ENCODE peak calls at places on chromosomes 4 and X, in seven cellular contexts. One of them, this sample, is unnamed.

GRCh38 chr4:107276052-107276451 is 239.9 kb upstream of the DKK2 start:
- DNase-seq in stomach: no peak
- DNase-seq in sigmoid colon: no peak
- DNase-seq in cardiac muscle cell: no peak
- DNase-seq in SJSA1: no peak
- DNase-seq in neural progenitor cell: no peak
- DNase-seq in MM.1S: no peak
- DNase-seq in this sample: no peak

GRCh38 chrX:109619816-109620215 is 5.2 kb downstream of the KCNE5 start:
- DNase-seq in SJSA1: no peak
- DNase-seq in stomach: no peak
- DNase-seq in cardiac muscle cell: no peak
- DNase-seq in MM.1S: peak; percentile 13
- DNase-seq in sigmoid colon: no peak
- DNase-seq in neural progenitor cell: no peak
- DNase-seq in this sample: no peak

GRCh38 chrX:129754266-129755024 is 15.7 kb downstream of the XPNPEP2 start:
- DNase-seq in neural progenitor cell: peak; percentile 46
- DNase-seq in stomach: no peak
- DNase-seq in cardiac muscle cell: no peak
- DNase-seq in sigmoid colon: no peak
- DNase-seq in MM.1S: no peak
- DNase-seq in SJSA1: no peak
- DNase-seq in this sample: no peak

GRCh38 chr4:140952709-140953108 is 180.6 kb downstream of the RNF150 start:
- DNase-seq in sigmoid colon: no peak
- DNase-seq in MM.1S: no peak
- DNase-seq in neural progenitor cell: no peak
- DNase-seq in SJSA1: no peak
- DNase-seq in stomach: no peak
- DNase-seq in cardiac muscle cell: peak; percentile 70
- DNase-seq in this sample: no peak

GRCh38 chrX:120301960-120302359 is 9.3 kb downstream of the TMEM255A start:
- DNase-seq in MM.1S: peak; percentile 44
- DNase-seq in cardiac muscle cell: no peak
- DNase-seq in stomach: no peak
- DNase-seq in SJSA1: no peak
- DNase-seq in sigmoid colon: no peak
- DNase-seq in neural progenitor cell: no peak
- DNase-seq in this sample: no peak

GRCh38 chrX:10327651-10328050 is 170.9 kb downstream of the CLCN4 start:
- DNase-seq in SJSA1: peak; percentile 33
- DNase-seq in cardiac muscle cell: no peak
- DNase-seq in neural progenitor cell: peak; percentile 12
- DNase-seq in stomach: no peak
- DNase-seq in MM.1S: no peak
- DNase-seq in sigmoid colon: no peak
- DNase-seq in this sample: no peak

GRCh38 chr4:10783351-10783750 is 98.8 kb upstream of the CLNK start:
- DNase-seq in cardiac muscle cell: peak; percentile 49
- DNase-seq in SJSA1: no peak
- DNase-seq in neural progenitor cell: no peak
- DNase-seq in MM.1S: no peak
- DNase-seq in sigmoid colon: no peak
- DNase-seq in stomach: no peak
- DNase-seq in this sample: no peak

GRCh38 chr4:177119021-177119461 is 190.6 kb upstream of the NEIL3 start:
- DNase-seq in cardiac muscle cell: peak; percentile 65
- DNase-seq in stomach: no peak
- DNase-seq in sigmoid colon: no peak
- DNase-seq in neural progenitor cell: no peak
- DNase-seq in SJSA1: no peak
- DNase-seq in MM.1S: no peak
- DNase-seq in this sample: no peak

GRCh38 chrX:41137589-41137988 is 52.3 kb downstream of the USP9X start:
- DNase-seq in MM.1S: peak; percentile 15
- DNase-seq in SJSA1: no peak
- DNase-seq in neural progenitor cell: no peak
- DNase-seq in stomach: no peak
- DNase-seq in sigmoid colon: no peak
- DNase-seq in cardiac muscle cell: no peak
- DNase-seq in this sample: no peak

GRCh38 chrX:48025561-48025960 is 18.8 kb downstream of the SPACA5 start:
- DNase-seq in stomach: peak; percentile 43
- DNase-seq in neural progenitor cell: peak; percentile 71
- DNase-seq in cardiac muscle cell: peak; percentile 71
- DNase-seq in sigmoid colon: no peak
- DNase-seq in SJSA1: no peak
- DNase-seq in MM.1S: peak; percentile 58
- DNase-seq in this sample: no peak

GRCh38 chr4:54036184-54036583 is 28.2 kb downstream of the CHIC2 start:
- DNase-seq in neural progenitor cell: no peak
- DNase-seq in SJSA1: no peak
- DNase-seq in sigmoid colon: peak; percentile 64
- DNase-seq in MM.1S: no peak
- DNase-seq in stomach: no peak
- DNase-seq in cardiac muscle cell: no peak
- DNase-seq in this sample: no peak

GRCh38 chrX:142998447-142999208 is 27.1 kb upstream of the SPANXN4 start:
- DNase-seq in SJSA1: no peak
- DNase-seq in cardiac muscle cell: peak; percentile 13
- DNase-seq in stomach: no peak
- DNase-seq in sigmoid colon: no peak
- DNase-seq in neural progenitor cell: no peak
- DNase-seq in MM.1S: no peak
- DNase-seq in this sample: no peak

GRCh38 chr4:89563431-89563830 is 255.8 kb upstream of the GPRIN3 start:
- DNase-seq in neural progenitor cell: no peak
- DNase-seq in cardiac muscle cell: no peak
- DNase-seq in sigmoid colon: no peak
- DNase-seq in stomach: no peak
- DNase-seq in SJSA1: no peak
- DNase-seq in MM.1S: no peak
- DNase-seq in this sample: no peak

GRCh38 chrX:147183161-147183560 is 368.6 kb upstream of the CXorf51A start:
- DNase-seq in sigmoid colon: no peak
- DNase-seq in MM.1S: no peak
- DNase-seq in stomach: no peak
- DNase-seq in SJSA1: no peak
- DNase-seq in neural progenitor cell: no peak
- DNase-seq in cardiac muscle cell: no peak
- DNase-seq in this sample: no peak

GRCh38 chr4:95857761-95858160 is 17.9 kb downstream of the PDHA2 start:
- DNase-seq in MM.1S: no peak
- DNase-seq in stomach: no peak
- DNase-seq in cardiac muscle cell: peak; percentile 30
- DNase-seq in sigmoid colon: no peak
- DNase-seq in SJSA1: no peak
- DNase-seq in neural progenitor cell: no peak
- DNase-seq in this sample: no peak

GRCh38 chr4:159390648-159391047 is 287.8 kb downstream of the RAPGEF2 start:
- DNase-seq in MM.1S: no peak
- DNase-seq in stomach: no peak
- DNase-seq in neural progenitor cell: no peak
- DNase-seq in SJSA1: peak; percentile 97
- DNase-seq in sigmoid colon: no peak
- DNase-seq in cardiac muscle cell: peak; percentile 96
- DNase-seq in this sample: no peak

GRCh38 chrX:100743009-100743615 is 11.2 kb upstream of the SYTL4 start:
- DNase-seq in MM.1S: no peak
- DNase-seq in stomach: no peak
- DNase-seq in SJSA1: no peak
- DNase-seq in sigmoid colon: no peak
- DNase-seq in neural progenitor cell: no peak
- DNase-seq in cardiac muscle cell: peak; percentile 76
- DNase-seq in this sample: no peak

GRCh38 chr4:113686950-113687718 is 74.4 kb downstream of the CAMK2D start:
- DNase-seq in sigmoid colon: no peak
- DNase-seq in stomach: no peak
- DNase-seq in MM.1S: no peak
- DNase-seq in neural progenitor cell: no peak
- DNase-seq in SJSA1: no peak
- DNase-seq in cardiac muscle cell: peak; percentile 36
- DNase-seq in this sample: no peak

GRCh38 chr4:88765729-88766128 is 68.1 kb upstream of the NAP1L5 start:
- DNase-seq in neural progenitor cell: no peak
- DNase-seq in sigmoid colon: no peak
- DNase-seq in MM.1S: no peak
- DNase-seq in SJSA1: peak; percentile 49
- DNase-seq in stomach: no peak
- DNase-seq in cardiac muscle cell: peak; percentile 79
- DNase-seq in this sample: peak; percentile 84

GRCh38 chr4:87427518-87427868 is 5.1 kb downstream of the NUDT9 start:
- DNase-seq in cardiac muscle cell: no peak
- DNase-seq in MM.1S: no peak
- DNase-seq in sigmoid colon: no peak
- DNase-seq in SJSA1: no peak
- DNase-seq in neural progenitor cell: no peak
- DNase-seq in stomach: no peak
- DNase-seq in this sample: no peak

GRCh38 chr4:87425711-87426110 is 3.3 kb downstream of the NUDT9 start:
- DNase-seq in neural progenitor cell: no peak
- DNase-seq in stomach: no peak
- DNase-seq in sigmoid colon: no peak
- DNase-seq in SJSA1: no peak
- DNase-seq in MM.1S: no peak
- DNase-seq in cardiac muscle cell: no peak
- DNase-seq in this sample: no peak

GRCh38 chr4:87430038-87430437 is 7.7 kb downstream of the NUDT9 start:
- DNase-seq in stomach: no peak
- DNase-seq in neural progenitor cell: no peak
- DNase-seq in sigmoid colon: no peak
- DNase-seq in SJSA1: no peak
- DNase-seq in MM.1S: no peak
- DNase-seq in cardiac muscle cell: no peak
- DNase-seq in this sample: no peak

GRCh38 chr4:87428979-87429378 is 6.6 kb downstream of the NUDT9 start:
- DNase-seq in sigmoid colon: no peak
- DNase-seq in MM.1S: no peak
- DNase-seq in stomach: no peak
- DNase-seq in SJSA1: no peak
- DNase-seq in cardiac muscle cell: no peak
- DNase-seq in neural progenitor cell: no peak
- DNase-seq in this sample: no peak

GRCh38 chr4:87426865-87427517 is 4.6 kb downstream of the NUDT9 start:
- DNase-seq in stomach: no peak
- DNase-seq in sigmoid colon: no peak
- DNase-seq in MM.1S: no peak
- DNase-seq in cardiac muscle cell: no peak
- DNase-seq in neural progenitor cell: no peak
- DNase-seq in SJSA1: no peak
- DNase-seq in this sample: no peak
- H3K27ac ChIP-seq in stomach: no peak overlapping the region
- H3K27ac ChIP-seq in sigmoid colon: no peak overlapping the region
- H3K27ac ChIP-seq in MM.1S: no peak overlapping the region
- H3K27ac ChIP-seq in cardiac muscle cell: no peak overlapping the region
- H3K27ac ChIP-seq in neural progenitor cell: no peak overlapping the region
- H3K27ac ChIP-seq in SJSA1: no peak overlapping the region
- H3K27ac ChIP-seq in this sample: no peak overlapping the region

DNA sequence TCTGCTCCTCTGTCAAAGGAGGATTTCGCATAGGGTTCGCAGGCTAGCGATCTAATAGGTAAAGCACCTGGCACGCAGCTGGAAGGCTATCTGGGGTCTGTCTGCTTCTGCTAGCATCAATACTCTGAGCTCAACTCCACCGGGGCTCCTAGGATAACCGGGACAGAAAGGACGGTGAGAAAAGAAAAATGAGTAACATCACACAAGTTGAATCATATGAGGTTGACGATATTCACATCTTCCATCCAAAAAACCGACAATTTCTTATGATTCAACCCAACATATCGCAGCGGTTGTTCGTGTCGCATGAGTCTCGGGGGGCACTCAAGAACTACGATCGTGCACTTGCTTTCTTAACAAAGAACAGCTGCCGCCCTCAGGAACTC is 1.8 kb downstream of the PROM1 start:
- DNase-seq in neural progenitor cell: no peak
- DNase-seq in sigmoid colon: no peak
- DNase-seq in cardiac muscle cell: no peak
- DNase-seq in stomach: no peak
- DNase-seq in MM.1S: no peak
- DNase-seq in SJSA1: no peak
- DNase-seq in this sample: no peak
- H3K27me3 ChIP-seq in neural progenitor cell: peaks cover 48% of the 10 kb centered on the region
- H3K27me3 ChIP-seq in sigmoid colon: peaks cover 59% of the 10 kb centered on the region
- H3K27me3 ChIP-seq in cardiac muscle cell: peaks cover 50% of the 10 kb centered on the region
- H3K27me3 ChIP-seq in stomach: peaks cover 23% of the 10 kb centered on the region
- H3K27me3 ChIP-seq in MM.1S: peaks cover 38% of the 10 kb centered on the region
- H3K27me3 ChIP-seq in SJSA1: no peaks in the 10 kb centered on the region
- H3K27me3 ChIP-seq in this sample: peaks cover 1% of the 10 kb centered on the region

DNA sequence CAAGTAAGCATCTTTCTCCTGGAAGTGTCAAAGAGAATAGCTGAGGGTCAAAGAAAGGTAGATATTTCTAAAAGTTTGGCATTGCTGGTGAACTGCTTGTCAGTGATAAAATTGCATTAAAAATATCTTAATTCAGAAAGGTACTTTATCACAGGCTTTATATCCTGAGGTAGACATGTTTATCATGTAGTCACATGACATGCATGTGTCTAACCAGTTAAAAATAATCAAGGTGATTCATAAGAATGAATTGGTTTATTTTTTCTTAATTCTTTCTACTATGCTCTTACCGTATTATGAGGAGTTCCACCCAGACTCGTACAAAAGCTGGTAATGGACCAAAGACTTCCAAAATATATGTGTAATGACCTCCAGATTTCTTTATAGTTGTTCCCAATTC is 6.1 kb downstream of the SLC7A11 start:
- DNase-seq in SJSA1: no peak
- DNase-seq in cardiac muscle cell: no peak
- DNase-seq in sigmoid colon: no peak
- DNase-seq in stomach: no peak
- DNase-seq in MM.1S: no peak
- DNase-seq in neural progenitor cell: no peak
- DNase-seq in this sample: no peak
- H3K27ac ChIP-seq in SJSA1: peak overlapping the region; percentile 98
- H3K27ac ChIP-seq in cardiac muscle cell: no peak overlapping the region
- H3K27ac ChIP-seq in sigmoid colon: no peak overlapping the region
- H3K27ac ChIP-seq in stomach: peak overlapping the region; percentile 69
- H3K27ac ChIP-seq in MM.1S: no peak overlapping the region
- H3K27ac ChIP-seq in neural progenitor cell: no peak overlapping the region
- H3K27ac ChIP-seq in this sample: no peak overlapping the region

DNA sequence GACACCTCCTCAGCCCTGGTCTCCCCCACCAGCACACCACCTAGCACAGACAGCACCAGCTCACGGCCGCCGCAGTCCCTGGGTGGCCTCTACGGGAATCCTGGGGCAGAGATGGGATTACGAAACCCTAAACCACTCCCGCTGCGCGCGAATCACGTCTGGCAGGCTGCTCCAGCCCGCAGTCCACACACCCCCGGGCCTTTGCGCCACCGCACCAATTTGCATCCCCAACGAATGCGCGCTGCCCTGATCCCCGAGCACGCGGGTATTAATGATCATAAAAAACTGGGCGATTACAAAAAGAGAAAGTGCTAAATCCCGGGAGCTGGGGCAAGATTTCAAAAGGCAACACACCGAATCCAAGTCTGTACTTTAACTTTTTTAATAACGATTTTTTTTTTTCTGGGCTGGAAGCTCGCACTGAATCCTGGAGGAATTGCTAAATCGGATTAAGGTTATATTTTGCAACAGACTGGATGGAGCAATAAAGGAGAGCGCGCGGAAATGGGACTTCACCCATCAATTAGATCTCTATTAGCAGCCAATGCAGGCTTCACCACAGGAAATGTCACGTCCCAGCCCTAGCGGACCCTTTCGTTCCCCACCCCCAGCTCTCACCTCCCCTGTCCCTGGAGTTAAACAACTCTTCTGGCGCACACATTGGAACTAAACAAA is 69.8 kb upstream of the TMEM33 start:
- DNase-seq in cardiac muscle cell: peak; percentile 43
- DNase-seq in sigmoid colon: no peak
- DNase-seq in MM.1S: no peak
- DNase-seq in stomach: no peak
- DNase-seq in SJSA1: no peak
- DNase-seq in neural progenitor cell: peak; percentile 67
- DNase-seq in this sample: peak; percentile 78
- H3K27me3 ChIP-seq in cardiac muscle cell: peaks cover 100% of the 10 kb centered on the region
- H3K27me3 ChIP-seq in sigmoid colon: peaks cover 69% of the 10 kb centered on the region
- H3K27me3 ChIP-seq in MM.1S: no peaks in the 10 kb centered on the region
- H3K27me3 ChIP-seq in stomach: peaks cover 55% of the 10 kb centered on the region
- H3K27me3 ChIP-seq in SJSA1: peaks cover 15% of the 10 kb centered on the region
- H3K27me3 ChIP-seq in neural progenitor cell: peaks cover 100% of the 10 kb centered on the region
- H3K27me3 ChIP-seq in this sample: peaks cover 2% of the 10 kb centered on the region

This sample was measured in aorta.